ENCODE peak calls at places on chromosomes 5 and 9, in eight cellular contexts. One of them, this sample, is unnamed.

GRCh38 chr9:4740373-4740622 is 704 bp downstream of the AK3 start:
- DNase-seq in astrocyte: no peak
- DNase-seq in cardiac fibroblast: peak
- DNase-seq in AG10803: no peak
- DNase-seq in progenitor cell of endocrine pancreas: no peak
- DNase-seq in choroid plexus epithelial cell: peak
- DNase-seq in fibroblast of pulmonary artery: peak
- DNase-seq in left ventricle myocardium inferior: no peak
- DNase-seq in this sample: no peak

GRCh38 chr5:82165740-82166530 is 112.2 kb downstream of the RPS23 start:
- DNase-seq in fibroblast of pulmonary artery: peak
- DNase-seq in left ventricle myocardium inferior: peak
- DNase-seq in progenitor cell of endocrine pancreas: no peak
- DNase-seq in cardiac fibroblast: peak
- DNase-seq in choroid plexus epithelial cell: peak
- DNase-seq in astrocyte: peak
- DNase-seq in AG10803: peak
- DNase-seq in this sample: no peak

GRCh38 chr5:87394407-87394806 is 18.3 kb downstream of the CCNH start:
- DNase-seq in cardiac fibroblast: peak
- DNase-seq in left ventricle myocardium inferior: no peak
- DNase-seq in progenitor cell of endocrine pancreas: no peak
- DNase-seq in AG10803: peak
- DNase-seq in choroid plexus epithelial cell: peak
- DNase-seq in fibroblast of pulmonary artery: peak
- DNase-seq in astrocyte: peak
- DNase-seq in this sample: no peak

GRCh38 chr5:73302797-73303138 is 129.8 kb downstream of the TMEM174 start:
- DNase-seq in fibroblast of pulmonary artery: no peak
- DNase-seq in cardiac fibroblast: peak
- DNase-seq in astrocyte: no peak
- DNase-seq in left ventricle myocardium inferior: no peak
- DNase-seq in choroid plexus epithelial cell: no peak
- DNase-seq in AG10803: no peak
- DNase-seq in progenitor cell of endocrine pancreas: no peak
- DNase-seq in this sample: no peak

GRCh38 chr5:45686620-45687019 is 9.6 kb downstream of the HCN1 start:
- DNase-seq in choroid plexus epithelial cell: no peak
- DNase-seq in AG10803: no peak
- DNase-seq in cardiac fibroblast: no peak
- DNase-seq in progenitor cell of endocrine pancreas: no peak
- DNase-seq in left ventricle myocardium inferior: no peak
- DNase-seq in astrocyte: no peak
- DNase-seq in fibroblast of pulmonary artery: no peak
- DNase-seq in this sample: no peak

GRCh38 chr5:117463836-117464235 is 889.2 kb upstream of the SEMA6A start:
- DNase-seq in astrocyte: no peak
- DNase-seq in choroid plexus epithelial cell: no peak
- DNase-seq in fibroblast of pulmonary artery: peak
- DNase-seq in left ventricle myocardium inferior: no peak
- DNase-seq in AG10803: no peak
- DNase-seq in cardiac fibroblast: peak
- DNase-seq in progenitor cell of endocrine pancreas: no peak
- DNase-seq in this sample: no peak

GRCh38 chr5:125484272-125485002 is 738.0 kb upstream of the ZNF608 start:
- DNase-seq in progenitor cell of endocrine pancreas: no peak
- DNase-seq in fibroblast of pulmonary artery: peak
- DNase-seq in choroid plexus epithelial cell: peak
- DNase-seq in astrocyte: peak
- DNase-seq in cardiac fibroblast: peak
- DNase-seq in left ventricle myocardium inferior: peak
- DNase-seq in AG10803: peak
- DNase-seq in this sample: peak

GRCh38 chr9:135198144-135198543 is 110.7 kb downstream of the OLFM1 start:
- DNase-seq in fibroblast of pulmonary artery: no peak
- DNase-seq in astrocyte: no peak
- DNase-seq in progenitor cell of endocrine pancreas: no peak
- DNase-seq in left ventricle myocardium inferior: no peak
- DNase-seq in choroid plexus epithelial cell: no peak
- DNase-seq in cardiac fibroblast: no peak
- DNase-seq in AG10803: no peak
- DNase-seq in this sample: no peak

GRCh38 chr5:142900926-142901325 is 130.7 kb downstream of the ARHGAP26 start:
- DNase-seq in fibroblast of pulmonary artery: peak
- DNase-seq in astrocyte: peak
- DNase-seq in cardiac fibroblast: peak
- DNase-seq in progenitor cell of endocrine pancreas: no peak
- DNase-seq in choroid plexus epithelial cell: peak
- DNase-seq in AG10803: peak
- DNase-seq in left ventricle myocardium inferior: no peak
- DNase-seq in this sample: no peak

DNA sequence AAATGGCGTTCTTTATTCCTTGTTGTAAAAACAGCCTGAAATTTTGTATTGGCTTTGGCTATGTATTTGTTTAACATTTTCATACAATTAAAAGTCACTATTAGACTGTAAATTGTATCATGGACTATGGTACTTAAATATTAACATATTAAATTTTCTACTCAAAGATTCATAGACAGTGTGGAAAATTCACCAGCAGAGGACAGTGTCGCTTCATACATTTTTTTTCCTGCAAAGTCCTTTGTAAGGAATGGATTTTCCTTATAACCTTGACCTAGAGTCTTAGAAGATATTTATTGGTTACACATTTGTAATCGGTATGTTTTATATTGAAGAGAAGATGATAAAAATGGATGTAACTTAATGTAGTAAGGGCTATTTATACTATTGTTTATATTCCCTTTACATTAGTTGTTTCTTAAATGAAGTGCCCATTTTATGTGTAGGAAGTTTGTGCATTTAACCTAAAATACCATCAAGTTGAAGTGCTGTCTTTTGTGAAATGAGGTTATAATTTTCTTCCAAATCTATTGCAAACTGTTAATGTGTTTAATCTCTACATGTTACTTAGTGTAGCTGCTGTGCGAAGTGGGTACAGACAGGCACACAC is 150.1 kb downstream of the KDM4C start:
- DNase-seq in AG10803: peak
- DNase-seq in left ventricle myocardium inferior: no peak
- DNase-seq in choroid plexus epithelial cell: peak
- DNase-seq in progenitor cell of endocrine pancreas: no peak
- DNase-seq in fibroblast of pulmonary artery: peak
- DNase-seq in astrocyte: no peak
- DNase-seq in cardiac fibroblast: peak
- DNase-seq in this sample: no peak
- TF ChIP-seq CTCF in AG10803: peak
- TF ChIP-seq CTCF in left ventricle myocardium inferior: peak
- TF ChIP-seq CTCF in choroid plexus epithelial cell: peak
- TF ChIP-seq CTCF in progenitor cell of endocrine pancreas: peak
- TF ChIP-seq CTCF in fibroblast of pulmonary artery: peak
- TF ChIP-seq CTCF in astrocyte: peak
- TF ChIP-seq CTCF in cardiac fibroblast: peak
- TF ChIP-seq CTCF in this sample: peak

GRCh38 chr5:148000036-148000435 is 63.7 kb upstream of the SPINK5 start:
- DNase-seq in cardiac fibroblast: no peak
- DNase-seq in fibroblast of pulmonary artery: no peak
- DNase-seq in AG10803: no peak
- DNase-seq in progenitor cell of endocrine pancreas: no peak
- DNase-seq in left ventricle myocardium inferior: no peak
- DNase-seq in astrocyte: no peak
- DNase-seq in choroid plexus epithelial cell: no peak
- DNase-seq in this sample: no peak

GRCh38 chr5:147995846-147996245 is 67.9 kb upstream of the SPINK5 start:
- DNase-seq in left ventricle myocardium inferior: no peak
- DNase-seq in astrocyte: no peak
- DNase-seq in cardiac fibroblast: no peak
- DNase-seq in choroid plexus epithelial cell: no peak
- DNase-seq in fibroblast of pulmonary artery: no peak
- DNase-seq in progenitor cell of endocrine pancreas: no peak
- DNase-seq in AG10803: no peak
- DNase-seq in this sample: no peak

GRCh38 chr5:147998704-147999103 is 65.1 kb upstream of the SPINK5 start:
- DNase-seq in AG10803: no peak
- DNase-seq in progenitor cell of endocrine pancreas: no peak
- DNase-seq in fibroblast of pulmonary artery: no peak
- DNase-seq in cardiac fibroblast: no peak
- DNase-seq in astrocyte: no peak
- DNase-seq in choroid plexus epithelial cell: no peak
- DNase-seq in left ventricle myocardium inferior: no peak
- DNase-seq in this sample: no peak

GRCh38 chr5:147996379-147996778 is 67.4 kb upstream of the SPINK5 start:
- DNase-seq in AG10803: no peak
- DNase-seq in fibroblast of pulmonary artery: no peak
- DNase-seq in left ventricle myocardium inferior: no peak
- DNase-seq in astrocyte: no peak
- DNase-seq in cardiac fibroblast: no peak
- DNase-seq in progenitor cell of endocrine pancreas: no peak
- DNase-seq in choroid plexus epithelial cell: no peak
- DNase-seq in this sample: peak
- TF ChIP-seq CTCF in AG10803: no peak
- TF ChIP-seq CTCF in fibroblast of pulmonary artery: no peak
- TF ChIP-seq CTCF in left ventricle myocardium inferior: no peak
- TF ChIP-seq CTCF in astrocyte: no peak
- TF ChIP-seq CTCF in cardiac fibroblast: no peak
- TF ChIP-seq CTCF in progenitor cell of endocrine pancreas: no peak
- TF ChIP-seq CTCF in choroid plexus epithelial cell: no peak
- TF ChIP-seq CTCF in this sample: no peak

GRCh38 chr9:84514421-84514820 is 155.1 kb upstream of the NTRK2 start:
- DNase-seq in AG10803: no peak
- DNase-seq in progenitor cell of endocrine pancreas: no peak
- DNase-seq in cardiac fibroblast: no peak
- DNase-seq in fibroblast of pulmonary artery: no peak
- DNase-seq in left ventricle myocardium inferior: no peak
- DNase-seq in choroid plexus epithelial cell: no peak
- DNase-seq in astrocyte: no peak
- DNase-seq in this sample: no peak

GRCh38 chr9:84513473-84513872 is 156.1 kb upstream of the NTRK2 start:
- DNase-seq in AG10803: no peak
- DNase-seq in left ventricle myocardium inferior: no peak
- DNase-seq in cardiac fibroblast: no peak
- DNase-seq in progenitor cell of endocrine pancreas: no peak
- DNase-seq in fibroblast of pulmonary artery: no peak
- DNase-seq in astrocyte: no peak
- DNase-seq in choroid plexus epithelial cell: no peak
- DNase-seq in this sample: no peak

GRCh38 chr9:84513981-84514380 is 155.5 kb upstream of the NTRK2 start:
- DNase-seq in left ventricle myocardium inferior: no peak
- DNase-seq in AG10803: no peak
- DNase-seq in cardiac fibroblast: no peak
- DNase-seq in choroid plexus epithelial cell: no peak
- DNase-seq in progenitor cell of endocrine pancreas: no peak
- DNase-seq in astrocyte: no peak
- DNase-seq in fibroblast of pulmonary artery: no peak
- DNase-seq in this sample: no peak

GRCh38 chr9:84512493-84512892 is 157.0 kb upstream of the NTRK2 start:
- DNase-seq in AG10803: no peak
- DNase-seq in cardiac fibroblast: no peak
- DNase-seq in choroid plexus epithelial cell: no peak
- DNase-seq in left ventricle myocardium inferior: no peak
- DNase-seq in astrocyte: no peak
- DNase-seq in fibroblast of pulmonary artery: no peak
- DNase-seq in progenitor cell of endocrine pancreas: no peak
- DNase-seq in this sample: no peak

GRCh38 chr9:84511651-84512050 is 157.9 kb upstream of the NTRK2 start:
- DNase-seq in astrocyte: no peak
- DNase-seq in fibroblast of pulmonary artery: no peak
- DNase-seq in AG10803: no peak
- DNase-seq in progenitor cell of endocrine pancreas: no peak
- DNase-seq in left ventricle myocardium inferior: no peak
- DNase-seq in cardiac fibroblast: no peak
- DNase-seq in choroid plexus epithelial cell: no peak
- DNase-seq in this sample: no peak
- TF ChIP-seq CTCF in astrocyte: no peak
- TF ChIP-seq CTCF in fibroblast of pulmonary artery: no peak
- TF ChIP-seq CTCF in AG10803: no peak
- TF ChIP-seq CTCF in progenitor cell of endocrine pancreas: no peak
- TF ChIP-seq CTCF in left ventricle myocardium inferior: no peak
- TF ChIP-seq CTCF in cardiac fibroblast: no peak
- TF ChIP-seq CTCF in choroid plexus epithelial cell: no peak
- TF ChIP-seq CTCF in this sample: no peak

GRCh38 chr9:125407974-125408900 is 146.6 kb downstream of the GAPVD1 start:
- DNase-seq in astrocyte: no peak
- DNase-seq in AG10803: peak
- DNase-seq in cardiac fibroblast: peak
- DNase-seq in left ventricle myocardium inferior: peak
- DNase-seq in choroid plexus epithelial cell: peak
- DNase-seq in fibroblast of pulmonary artery: peak
- DNase-seq in progenitor cell of endocrine pancreas: peak
- DNase-seq in this sample: no peak

GRCh38 chr9:125410522-125410894 is 148.9 kb downstream of the GAPVD1 start:
- DNase-seq in fibroblast of pulmonary artery: no peak
- DNase-seq in left ventricle myocardium inferior: no peak
- DNase-seq in AG10803: no peak
- DNase-seq in astrocyte: no peak
- DNase-seq in cardiac fibroblast: no peak
- DNase-seq in choroid plexus epithelial cell: no peak
- DNase-seq in progenitor cell of endocrine pancreas: no peak
- DNase-seq in this sample: no peak

GRCh38 chr9:125411171-125411756 is 149.6 kb downstream of the GAPVD1 start:
- DNase-seq in choroid plexus epithelial cell: no peak
- DNase-seq in left ventricle myocardium inferior: no peak
- DNase-seq in cardiac fibroblast: no peak
- DNase-seq in fibroblast of pulmonary artery: no peak
- DNase-seq in astrocyte: no peak
- DNase-seq in AG10803: no peak
- DNase-seq in progenitor cell of endocrine pancreas: no peak
- DNase-seq in this sample: no peak

GRCh38 chr9:125409217-125409636 is 147.6 kb downstream of the GAPVD1 start:
- DNase-seq in AG10803: no peak
- DNase-seq in left ventricle myocardium inferior: no peak
- DNase-seq in fibroblast of pulmonary artery: no peak
- DNase-seq in cardiac fibroblast: no peak
- DNase-seq in choroid plexus epithelial cell: no peak
- DNase-seq in progenitor cell of endocrine pancreas: no peak
- DNase-seq in astrocyte: no peak
- DNase-seq in this sample: no peak

DNA sequence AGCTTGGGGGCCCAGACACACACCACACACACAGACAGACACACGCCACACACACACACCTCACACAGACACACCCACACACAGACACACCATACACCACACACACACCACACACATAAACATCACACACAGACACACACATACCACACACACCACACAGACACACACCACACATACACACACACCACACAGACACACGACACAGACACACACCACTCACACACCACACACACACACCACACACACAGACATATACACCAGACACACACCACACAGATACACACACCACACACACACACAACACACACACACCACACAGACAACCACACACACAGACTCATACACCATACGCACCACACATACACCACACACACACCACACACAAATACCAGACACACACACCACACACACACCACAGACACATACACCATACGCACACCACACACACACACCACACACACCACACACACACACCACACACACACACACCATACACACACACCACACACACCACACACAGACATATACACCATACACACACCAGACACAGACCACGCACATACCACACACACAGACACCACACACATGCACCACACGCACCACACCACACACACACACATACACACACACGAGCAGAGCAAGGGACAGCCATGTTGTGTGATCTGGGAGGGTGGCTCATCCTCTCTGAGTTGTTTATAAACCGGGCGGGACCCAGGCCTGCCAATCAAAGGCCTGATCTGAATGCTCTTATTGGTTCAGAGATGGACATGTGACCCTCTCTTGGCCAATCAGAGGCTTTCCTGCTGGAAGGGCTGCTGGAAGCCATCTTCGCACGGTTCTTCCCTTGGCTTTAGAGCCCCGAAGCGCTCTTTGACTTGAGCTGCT is 148.3 kb downstream of the GAPVD1 start:
- DNase-seq in choroid plexus epithelial cell: peak
- DNase-seq in cardiac fibroblast: peak
- DNase-seq in fibroblast of pulmonary artery: peak
- DNase-seq in progenitor cell of endocrine pancreas: no peak
- DNase-seq in left ventricle myocardium inferior: no peak
- DNase-seq in AG10803: peak
- DNase-seq in astrocyte: peak
- DNase-seq in this sample: no peak
- TF ChIP-seq CTCF in choroid plexus epithelial cell: no peak
- TF ChIP-seq CTCF in cardiac fibroblast: no peak
- TF ChIP-seq CTCF in fibroblast of pulmonary artery: no peak
- TF ChIP-seq CTCF in progenitor cell of endocrine pancreas: no peak
- TF ChIP-seq CTCF in left ventricle myocardium inferior: no peak
- TF ChIP-seq CTCF in AG10803: no peak
- TF ChIP-seq CTCF in astrocyte: no peak
- TF ChIP-seq CTCF in this sample: no peak